ENCODE peak calls at places on chromosome 5, in five cellular contexts. T is HCT116, Z is GM12878, S is HepG2, I is K562. Y is an unnamed sample.

GRCh38 chr5:109374625-109375024 is 35.1 kb downstream of the PJA2 start:
- DNase-seq in T (no peak), I (no peak), S (no peak), Z (no peak), Y (no peak)

GRCh38 chr5:127031147-127031862 is 947 bp upstream of the MARCHF3 start:
- DNase-seq in Z (no peak), I (peak), S (no peak), T (no peak), Y (no peak)

GRCh38 chr5:132962429-132962928 is 955 bp downstream of the AFF4 start:
- DNase-seq in I (peak), T (peak), Z (no peak), S (peak), Y (no peak)

GRCh38 chr5:135484563-135485157 is 32.5 kb upstream of the TIFAB start:
- DNase-seq in T (no peak), S (no peak), Z (no peak), I (peak), Y (no peak)

GRCh38 chr5:81819556-81820314 is 68.8 kb upstream of the SSBP2 start:
- DNase-seq in Z (no peak), I (peak), S (no peak), T (no peak), Y (no peak)

GRCh38 chr5:56686337-56687198 is 128.8 kb upstream of the MAP3K1 start:
- DNase-seq in T (no peak), S (no peak), Z (peak), I (no peak), Y (no peak)

GRCh38 chr5:139138790-139139189 is 59.4 kb downstream of the SIL1 start:
- DNase-seq in Z (no peak), S (peak), I (no peak), T (peak), Y (no peak)

GRCh38 chr5:115549154-115549553 is 4.6 kb upstream of the FEM1C start:
- DNase-seq in S (peak), Z (peak), I (no peak), T (peak), Y (peak)

GRCh38 chr5:166810721-166811120 is 1480.7 kb upstream of the WWC1 start:
- DNase-seq in T (no peak), Z (no peak), S (no peak), I (no peak), Y (no peak)

GRCh38 chr5:159928122-159928960 is 12.1 kb downstream of the ADRA1B start:
- DNase-seq in T (peak), I (no peak), Z (no peak), S (no peak), Y (no peak)

GRCh38 chr5:179114756-179115155 is 54.6 kb downstream of the ZNF354C start:
- DNase-seq in Z (no peak), I (no peak), S (no peak), T (no peak), Y (no peak)

GRCh38 chr5:22319798-22320197 is 533.3 kb downstream of the CDH12 start:
- DNase-seq in T (no peak), S (no peak), I (no peak), Z (no peak), Y (no peak)

GRCh38 chr5:181221105-181221791 is 1.8 kb upstream of the TRIM41 start:
- DNase-seq in Z (peak), S (no peak), T (no peak), I (no peak), Y (no peak)

GRCh38 chr5:34486808-34487201 is 169.3 kb upstream of the RAI14 start:
- DNase-seq in I (no peak), Z (no peak), T (no peak), S (peak), Y (no peak)

GRCh38 chr5:166382031-166382430 is 1909.4 kb upstream of the WWC1 start:
- DNase-seq in I (no peak), S (no peak), T (no peak), Z (no peak), Y (peak)

GRCh38 chr5:140292212-140293040 is 10.5 kb downstream of the PFDN1 start:
- DNase-seq in Z (no peak), S (peak), T (no peak), I (no peak), Y (no peak)

GRCh38 chr5:143882520-143882919 is 70.6 kb downstream of the HMHB1 start:
- DNase-seq in S (no peak), T (no peak), I (no peak), Z (no peak), Y (no peak)

GRCh38 chr5:76622973-76623596 is at the start of gene F2RL2:
- DNase-seq in S (no peak), Z (no peak), I (peak), T (no peak), Y (no peak)

GRCh38 chr5:57503433-57503832 is 20.8 kb upstream of the ACTBL2 start:
- DNase-seq in S (no peak), I (no peak), T (no peak), Z (no peak), Y (no peak)

GRCh38 chr5:68817696-68818695 is 275.8 kb upstream of the SLC30A5 start:
- DNase-seq in Z (no peak), I (no peak), S (no peak), T (no peak), Y (peak)

GRCh38 chr5:164119806-164120440 is 614.5 kb downstream of the MAT2B start:
- DNase-seq in S (peak), I (no peak), T (no peak), Z (no peak), Y (peak)

GRCh38 chr5:97986069-97986468 is 787.4 kb upstream of the RGMB start:
- DNase-seq in S (no peak), T (peak), I (no peak), Z (no peak), Y (no peak)

GRCh38 chr5:38680094-38680765 is 123.8 kb upstream of the LIFR start:
- DNase-seq in S (no peak), Z (no peak), T (no peak), I (no peak), Y (no peak)

GRCh38 chr5:33115467-33115866 is 325.3 kb upstream of the TARS1 start:
- DNase-seq in Z (no peak), I (no peak), T (no peak), S (no peak), Y (no peak)

GRCh38 chr5:33118761-33119415 is 321.9 kb upstream of the TARS1 start:
- DNase-seq in S (no peak), I (no peak), T (no peak), Z (no peak), Y (no peak)

GRCh38 chr5:33120671-33121070 is 320.1 kb upstream of the TARS1 start:
- DNase-seq in T (no peak), S (no peak), I (no peak), Z (no peak), Y (no peak)
- TF ChIP-seq SRF in T (no peak), S (no peak), I (no peak), Z (no peak), Y (no peak)

GRCh38 chr5:106862450-106863193 is 808.1 kb downstream of the EFNA5 start:
- DNase-seq in T (no peak), I (no peak), S (no peak), Z (no peak), Y (no peak)
- TF ChIP-seq SRF in T (no peak), I (no peak), S (no peak), Z (no peak), Y (no peak)

GRCh38 chr5:16663848-16664247 is 47.1 kb upstream of the RETREG1 start:
- DNase-seq in I (no peak), Z (no peak), T (no peak), S (no peak), Y (no peak)
- TF ChIP-seq SRF in I (no peak), Z (no peak), T (no peak), S (no peak), Y (no peak)

GRCh38 chr5:147188200-147189108 is 46.4 kb upstream of the STK32A start:
- DNase-seq in T (peak), S (peak), Z (no peak), I (peak), Y (no peak)
- TF ChIP-seq SRF in T (no peak), S (no peak), Z (no peak), I (no peak), Y (no peak)

Y was measured in H1.